ENCODE peak calls at places on chromosome 17, in ten cellular contexts. E is DMS 273 treated with DMSO at 0.1 percent for 48 hours, Q is NCI-H774, V is cardiac fibroblast, D is EL, G is H1, M is GM04504, O is NCI-H1694, I is T-cell, R is NCI-H69. Y is an unnamed sample.

GRCh38 chr17:12815642-12816141 is 26.4 kb downstream of the ARHGAP44 start:
- DNase-seq in V (no peak), Q (no peak), E (no peak), D (no peak), I (no peak), G (no peak), O (no peak), R (no peak), M (no peak), Y (no peak)

GRCh38 chr17:77579717-77580116 is 378.8 kb upstream of the TNRC6C start:
- DNase-seq in D (no peak), I (no peak), O (no peak), G (no peak), V (no peak), M (no peak), R (no peak), Q (no peak), E (no peak), Y (no peak)

GRCh38 chr17:42484304-42484703 is 25.6 kb downstream of the ATP6V0A1 start:
- DNase-seq in R (no peak), G (no peak), V (no peak), O (no peak), Q (no peak), M (no peak), D (no peak), I (peak; percentile 69), E (no peak), Y (no peak)

GRCh38 chr17:50027639-50028206 is 28.2 kb upstream of the ITGA3 start:
- DNase-seq in E (no peak), I (no peak), V (peak; percentile 95), Q (no peak), G (no peak), O (no peak), M (peak; percentile 87), D (peak; percentile 99), R (peak; percentile 83), Y (no peak)

GRCh38 chr17:64128787-64129514 is 993 bp downstream of the ERN1 start:
- DNase-seq in R (peak; percentile 59), G (no peak), V (peak; percentile 49), I (no peak), Q (no peak), M (no peak), D (peak; percentile 59), O (no peak), E (no peak), Y (no peak)

GRCh38 chr17:48492401-48493298 is 38.2 kb downstream of the HOXB1 start:
- DNase-seq in D (peak; percentile 56), M (no peak), G (no peak), V (peak; percentile 69), O (no peak), Q (peak; percentile 91), I (peak; percentile 54), E (no peak), R (peak; percentile 97), Y (peak; percentile 72)

GRCh38 chr17:17847102-17847501 is 10.3 kb upstream of the SREBF1 start:
- DNase-seq in O (no peak), E (no peak), Q (no peak), D (no peak), V (no peak), G (no peak), R (no peak), M (no peak), I (no peak), Y (no peak)

GRCh38 chr17:82201498-82201910 is 11.1 kb downstream of the CCDC57 start:
- DNase-seq in D (no peak), Q (no peak), O (no peak), R (peak; percentile 80), V (no peak), M (no peak), I (no peak), G (no peak), E (no peak), Y (no peak)

GRCh38 chr17:8466466-8466865 is 30.8 kb downstream of the NDEL1 start:
- DNase-seq in G (no peak), Q (no peak), M (peak; percentile 45), I (no peak), D (peak; percentile 14), V (no peak), R (no peak), O (no peak), E (no peak), Y (no peak)

GRCh38 chr17:31698751-31699150 is 160.3 kb downstream of the COPRS start:
- DNase-seq in G (no peak), O (no peak), R (no peak), I (no peak), D (no peak), E (no peak), M (no peak), Q (no peak), V (no peak), Y (no peak)